ENCODE peak calls at places on chromosomes 3 and 15, in four cellular contexts. P is HepG2, Z is GM12878, R is K562. C is an unnamed sample.

GRCh38 chr3:16883057-16883725 is 1.6 kb upstream of the PLCL2 start:
- DNase-seq in P (no peak), R (no peak), Z (no peak), C (peak)

GRCh38 chr3:135051409-135051946 is 256.4 kb downstream of the EPHB1 start:
- DNase-seq in P (no peak), R (no peak), Z (no peak), C (no peak)

GRCh38 chr15:82810061-82810862 is 834 bp downstream of the WHAMM start:
- DNase-seq in P (peak), Z (no peak), R (peak), C (peak)

GRCh38 chr15:67152429-67152828 is 87.0 kb downstream of the SMAD3 start:
- DNase-seq in P (no peak), R (no peak), Z (no peak), C (no peak)

GRCh38 chr3:119695480-119695879 is 7.3 kb upstream of the CFAP91 start:
- DNase-seq in P (no peak), Z (no peak), R (peak), C (no peak)

GRCh38 chr3:42651248-42652091 is 2.0 kb upstream of the ZBTB47 start:
- DNase-seq in P (no peak), Z (no peak), R (no peak), C (no peak)

GRCh38 chr3:167507954-167508353 is 34.1 kb upstream of the SERPINI2 start:
- DNase-seq in R (no peak), P (no peak), Z (no peak), C (no peak)

GRCh38 chr3:111669926-111670630 is 74.9 kb upstream of the ZBED2 start:
- DNase-seq in Z (no peak), R (no peak), P (no peak), C (no peak)

GRCh38 chr3:55621026-55621422 is 133.9 kb upstream of the WNT5A start:
- DNase-seq in P (no peak), Z (no peak), R (no peak), C (no peak)

GRCh38 chr3:123039178-123039577 is 11.6 kb upstream of the SEMA5B start:
- DNase-seq in P (no peak), Z (no peak), R (no peak), C (no peak)

GRCh38 chr15:35784745-35785144 is 238.8 kb upstream of the DPH6 start:
- DNase-seq in R (no peak), P (no peak), Z (no peak), C (no peak)

GRCh38 chr15:62841269-62841628 is 201.3 kb upstream of the TPM1 start:
- DNase-seq in R (no peak), Z (no peak), P (no peak), C (no peak)

GRCh38 chr3:178382388-178383061 is 153.7 kb upstream of the KCNMB2 start:
- DNase-seq in Z (no peak), R (no peak), P (no peak), C (no peak)

GRCh38 chr3:52223449-52224408 is 1.7 kb downstream of the TLR9 start:
- DNase-seq in R (no peak), P (no peak), Z (no peak), C (no peak)

GRCh38 chr3:42801048-42801620 is 3.2 kb downstream of the HIGD1A start:
- DNase-seq in R (no peak), P (no peak), Z (no peak), C (no peak)

GRCh38 chr3:81985996-81986723 is 224.7 kb upstream of the GBE1 start:
- DNase-seq in R (peak), Z (no peak), P (peak), C (peak)

GRCh38 chr3:187836848-187837770 is 91.8 kb upstream of the BCL6 start:
- DNase-seq in Z (no peak), P (no peak), R (no peak), C (no peak)

GRCh38 chr3:52023101-52023770 is 27.5 kb upstream of the RPL29 start:
- DNase-seq in R (no peak), Z (no peak), P (no peak), C (no peak)

GRCh38 chr3:126685041-126685440 is 19.0 kb upstream of the CHCHD6 start:
- DNase-seq in R (no peak), P (no peak), Z (no peak), C (no peak)

GRCh38 chr3:169091196-169091595 is 572.3 kb downstream of the MECOM start:
- DNase-seq in Z (no peak), P (no peak), R (no peak), C (no peak)

GRCh38 chr3:173396191-173397041 is 1.1 kb upstream of the NLGN1 start:
- DNase-seq in R (no peak), P (no peak), Z (no peak), C (peak)

GRCh38 chr3:23240386-23240785 is 37.3 kb downstream of the UBE2E2 start:
- DNase-seq in Z (no peak), R (no peak), P (no peak), C (no peak)

GRCh38 chr3:169454060-169454317 is 209.5 kb downstream of the MECOM start:
- DNase-seq in R (no peak), P (no peak), Z (no peak), C (no peak)

GRCh38 chr15:101489633-101490407 is at the start of gene PCSK6:
- DNase-seq in R (peak), Z (no peak), P (no peak), C (peak)

GRCh38 chr15:65869127-65869953 is at the start of gene RAB11A:
- DNase-seq in P (peak), Z (peak), R (peak), C (peak)

GRCh38 chr15:71781965-71782265 is 28.4 kb upstream of the NR2E3 start:
- DNase-seq in R (no peak), Z (no peak), P (no peak), C (no peak)

GRCh38 chr15:92807971-92808571 is 92.1 kb upstream of the CHD2 start:
- DNase-seq in Z (no peak), P (no peak), R (peak), C (no peak)

GRCh38 chr3:170476291-170476690 is 57.6 kb downstream of the CLDN11 start:
- DNase-seq in P (no peak), R (no peak), Z (no peak), C (no peak)

DNA sequence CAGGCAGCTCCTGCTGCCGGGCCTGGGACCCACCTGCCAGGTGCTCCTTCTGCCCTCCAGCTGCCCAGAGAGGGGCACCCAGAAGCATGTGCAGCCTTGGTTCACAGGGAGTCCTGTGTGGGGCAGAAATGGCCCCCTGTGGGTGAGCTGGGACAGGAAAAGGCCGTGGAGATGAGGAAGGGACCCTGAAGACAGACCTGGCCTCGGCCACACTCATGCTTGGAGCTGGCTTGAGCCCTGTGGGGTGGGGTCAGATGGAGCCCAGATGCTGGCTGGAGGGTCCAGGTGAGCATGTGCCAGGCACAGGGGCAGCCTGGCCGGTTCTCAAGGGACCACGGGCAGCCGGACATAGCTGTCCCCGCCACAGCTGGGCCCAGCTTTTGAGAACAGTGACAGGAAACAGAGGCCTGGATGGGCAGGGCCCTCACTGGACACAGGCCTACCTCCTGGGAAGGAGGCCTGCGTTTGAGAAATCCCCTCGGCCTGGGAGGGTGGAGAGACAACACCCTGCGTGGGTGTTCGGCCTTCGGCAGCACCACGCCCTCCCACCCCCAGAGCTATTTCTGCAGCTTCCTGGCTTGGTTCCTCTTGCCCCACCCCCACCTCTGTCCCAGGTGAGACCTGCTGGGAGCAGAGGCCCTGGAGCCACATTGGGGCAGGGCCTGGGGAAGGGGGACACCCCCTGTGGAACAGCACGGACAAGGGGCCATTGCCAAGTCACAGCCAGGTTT is 132.6 kb upstream of the MEF2A start:
- DNase-seq in P (no peak), Z (no peak), R (peak), C (no peak)
- TF ChIP-seq TCF7 in P (no peak), Z (no peak), R (no peak), C (no peak)

GRCh38 chr3:72523409-72524172 is 324.7 kb downstream of the SHQ1 start:
- DNase-seq in P (no peak), Z (peak), R (peak), C (no peak)
- TF ChIP-seq ATF3 in P (no peak), Z (no peak), R (no peak), C (no peak)

GRCh38 chr3:70249509-70250160 is 62.8 kb downstream of the MDFIC2 start:
- DNase-seq in R (no peak), P (no peak), Z (no peak), C (no peak)
- TF ChIP-seq TCF7 in R (no peak), P (no peak), Z (no peak), C (no peak)

GRCh38 chr15:39502048-39502447 is 78.8 kb upstream of the THBS1 start:
- DNase-seq in P (no peak), R (no peak), Z (no peak), C (no peak)
- TF ChIP-seq ATF3 in P (no peak), R (no peak), Z (no peak), C (no peak)

GRCh38 chr3:150309557-150309956 is 98.5 kb upstream of the TSC22D2 start:
- DNase-seq in P (no peak), Z (no peak), R (no peak), C (no peak)
- TF ChIP-seq TCF7 in P (no peak), Z (no peak), R (no peak), C (no peak)

C was measured in WTC11.